ENCODE peak calls at places on chromosomes 6 and 20, in six cellular contexts. One of them, this sample, is unnamed.

GRCh38 chr6:37741757-37742400 is 44.2 kb upstream of the MDGA1 start:
- DNase-seq in cardiac fibroblast: peak
- DNase-seq in choroid plexus epithelial cell: no peak
- DNase-seq in lung: no peak
- DNase-seq in progenitor cell of endocrine pancreas: peak
- DNase-seq in BE2C: peak
- DNase-seq in this sample: no peak

GRCh38 chr6:136069119-136069518 is 181.0 kb downstream of the MTFR2 start:
- DNase-seq in cardiac fibroblast: peak
- DNase-seq in choroid plexus epithelial cell: peak
- DNase-seq in lung: no peak
- DNase-seq in progenitor cell of endocrine pancreas: no peak
- DNase-seq in BE2C: no peak
- DNase-seq in this sample: no peak

GRCh38 chr20:36538026-36538764 is 3.1 kb upstream of the MYL9 start:
- DNase-seq in cardiac fibroblast: peak
- DNase-seq in choroid plexus epithelial cell: peak
- DNase-seq in lung: no peak
- DNase-seq in progenitor cell of endocrine pancreas: no peak
- DNase-seq in BE2C: no peak
- DNase-seq in this sample: no peak

GRCh38 chr6:22113046-22113766 is 183.6 kb downstream of the PRL start:
- DNase-seq in cardiac fibroblast: peak
- DNase-seq in choroid plexus epithelial cell: peak
- DNase-seq in lung: peak
- DNase-seq in progenitor cell of endocrine pancreas: no peak
- DNase-seq in BE2C: no peak
- DNase-seq in this sample: no peak

GRCh38 chr20:58649288-58650180 is 1.5 kb upstream of the STX16 start:
- DNase-seq in cardiac fibroblast: no peak
- DNase-seq in choroid plexus epithelial cell: no peak
- DNase-seq in lung: no peak
- DNase-seq in progenitor cell of endocrine pancreas: no peak
- DNase-seq in BE2C: no peak
- DNase-seq in this sample: peak

GRCh38 chr6:118100763-118101162 is 193.7 kb downstream of the SLC35F1 start:
- DNase-seq in cardiac fibroblast: no peak
- DNase-seq in choroid plexus epithelial cell: no peak
- DNase-seq in lung: no peak
- DNase-seq in progenitor cell of endocrine pancreas: no peak
- DNase-seq in BE2C: no peak
- DNase-seq in this sample: no peak

GRCh38 chr20:12012241-12013222 is 94.8 kb downstream of the BTBD3 start:
- DNase-seq in cardiac fibroblast: peak
- DNase-seq in choroid plexus epithelial cell: peak
- DNase-seq in lung: peak
- DNase-seq in progenitor cell of endocrine pancreas: no peak
- DNase-seq in BE2C: peak
- DNase-seq in this sample: peak

GRCh38 chr6:108805611-108806181 is 42.5 kb upstream of the ARMC2 start:
- DNase-seq in cardiac fibroblast: no peak
- DNase-seq in choroid plexus epithelial cell: no peak
- DNase-seq in lung: no peak
- DNase-seq in progenitor cell of endocrine pancreas: no peak
- DNase-seq in BE2C: peak
- DNase-seq in this sample: no peak

GRCh38 chr6:36245572-36246031 is 24.3 kb upstream of the PNPLA1 start:
- DNase-seq in cardiac fibroblast: no peak
- DNase-seq in choroid plexus epithelial cell: no peak
- DNase-seq in lung: no peak
- DNase-seq in progenitor cell of endocrine pancreas: no peak
- DNase-seq in BE2C: peak
- DNase-seq in this sample: peak

GRCh38 chr6:132252113-132252512 is 149.2 kb downstream of the MOXD1 start:
- DNase-seq in cardiac fibroblast: no peak
- DNase-seq in choroid plexus epithelial cell: no peak
- DNase-seq in lung: no peak
- DNase-seq in progenitor cell of endocrine pancreas: no peak
- DNase-seq in BE2C: no peak
- DNase-seq in this sample: no peak

GRCh38 chr6:111709615-111710398 is 104.1 kb upstream of the TRAF3IP2 start:
- DNase-seq in cardiac fibroblast: peak
- DNase-seq in choroid plexus epithelial cell: peak
- DNase-seq in lung: peak
- DNase-seq in progenitor cell of endocrine pancreas: peak
- DNase-seq in BE2C: peak
- DNase-seq in this sample: no peak
- TF ChIP-seq CTCF in cardiac fibroblast: peak
- TF ChIP-seq CTCF in choroid plexus epithelial cell: peak
- TF ChIP-seq CTCF in lung: peak
- TF ChIP-seq CTCF in progenitor cell of endocrine pancreas: peak
- TF ChIP-seq CTCF in BE2C: peak
- TF ChIP-seq CTCF in this sample: peak

DNA sequence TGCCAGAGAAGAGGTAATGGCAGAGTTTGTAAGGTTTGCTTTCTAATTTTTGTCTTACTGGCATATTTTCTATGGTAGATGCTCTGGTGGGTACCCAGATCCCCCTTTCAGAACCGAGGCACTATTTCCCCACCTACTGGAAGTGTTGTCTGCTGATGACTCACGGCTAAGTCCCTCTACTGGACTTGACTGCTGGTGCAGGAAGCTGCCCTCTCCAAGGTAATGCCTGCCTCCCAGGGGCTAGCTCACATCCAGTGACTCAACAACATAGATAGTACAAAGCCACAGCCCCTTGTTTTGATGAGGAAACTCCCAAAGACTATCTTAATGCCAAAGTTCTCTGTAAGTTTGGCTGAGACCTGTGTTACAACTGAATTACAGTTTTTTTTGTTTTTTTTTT is 285.4 kb upstream of the FLRT3 start:
- DNase-seq in cardiac fibroblast: peak
- DNase-seq in choroid plexus epithelial cell: peak
- DNase-seq in lung: no peak
- DNase-seq in progenitor cell of endocrine pancreas: no peak
- DNase-seq in BE2C: peak
- DNase-seq in this sample: no peak
- TF ChIP-seq CTCF in cardiac fibroblast: no peak
- TF ChIP-seq CTCF in choroid plexus epithelial cell: peak
- TF ChIP-seq CTCF in lung: no peak
- TF ChIP-seq CTCF in progenitor cell of endocrine pancreas: no peak
- TF ChIP-seq CTCF in BE2C: peak
- TF ChIP-seq CTCF in this sample: no peak

GRCh38 chr6:15285682-15286294 is 39.9 kb downstream of the JARID2 start:
- DNase-seq in cardiac fibroblast: peak
- DNase-seq in choroid plexus epithelial cell: peak
- DNase-seq in lung: no peak
- DNase-seq in progenitor cell of endocrine pancreas: no peak
- DNase-seq in BE2C: no peak
- DNase-seq in this sample: no peak

GRCh38 chr6:15290067-15290641 is 44.3 kb downstream of the JARID2 start:
- DNase-seq in cardiac fibroblast: no peak
- DNase-seq in choroid plexus epithelial cell: no peak
- DNase-seq in lung: no peak
- DNase-seq in progenitor cell of endocrine pancreas: no peak
- DNase-seq in BE2C: no peak
- DNase-seq in this sample: no peak

GRCh38 chr6:15290962-15291704 is 45.3 kb downstream of the JARID2 start:
- DNase-seq in cardiac fibroblast: no peak
- DNase-seq in choroid plexus epithelial cell: no peak
- DNase-seq in lung: no peak
- DNase-seq in progenitor cell of endocrine pancreas: no peak
- DNase-seq in BE2C: no peak
- DNase-seq in this sample: no peak

GRCh38 chr6:15287670-15288069 is 41.8 kb downstream of the JARID2 start:
- DNase-seq in cardiac fibroblast: no peak
- DNase-seq in choroid plexus epithelial cell: no peak
- DNase-seq in lung: no peak
- DNase-seq in progenitor cell of endocrine pancreas: no peak
- DNase-seq in BE2C: no peak
- DNase-seq in this sample: peak

DNA sequence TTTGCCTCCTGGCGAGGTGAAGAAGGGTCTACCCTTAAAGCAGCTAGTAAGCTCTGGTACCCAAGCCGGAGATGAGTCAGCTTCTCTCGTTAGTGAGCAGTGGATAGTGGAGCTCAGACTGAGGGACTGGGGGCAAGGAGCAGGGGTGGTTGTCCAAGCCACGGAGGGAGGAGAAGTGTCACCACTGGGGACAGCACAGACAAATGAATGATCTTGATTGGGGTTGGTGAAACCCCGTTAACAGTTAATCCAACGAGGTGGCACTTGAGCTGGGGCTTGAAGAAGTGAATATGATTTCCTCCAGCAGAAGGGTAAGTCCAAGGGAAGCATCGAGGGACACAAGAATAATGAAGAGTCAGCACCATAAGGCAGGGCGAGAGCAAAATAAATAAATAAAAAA is 43.0 kb downstream of the JARID2 start:
- DNase-seq in cardiac fibroblast: no peak
- DNase-seq in choroid plexus epithelial cell: no peak
- DNase-seq in lung: no peak
- DNase-seq in progenitor cell of endocrine pancreas: no peak
- DNase-seq in BE2C: no peak
- DNase-seq in this sample: no peak
- TF ChIP-seq CTCF in cardiac fibroblast: no peak
- TF ChIP-seq CTCF in choroid plexus epithelial cell: no peak
- TF ChIP-seq CTCF in lung: no peak
- TF ChIP-seq CTCF in progenitor cell of endocrine pancreas: no peak
- TF ChIP-seq CTCF in BE2C: no peak
- TF ChIP-seq CTCF in this sample: no peak

GRCh38 chr6:166437661-166438060 is 54.9 kb upstream of the MPC1 start:
- DNase-seq in cardiac fibroblast: no peak
- DNase-seq in choroid plexus epithelial cell: no peak
- DNase-seq in lung: no peak
- DNase-seq in progenitor cell of endocrine pancreas: no peak
- DNase-seq in BE2C: no peak
- DNase-seq in this sample: no peak
- TF ChIP-seq CTCF in cardiac fibroblast: no peak
- TF ChIP-seq CTCF in choroid plexus epithelial cell: no peak
- TF ChIP-seq CTCF in lung: no peak
- TF ChIP-seq CTCF in progenitor cell of endocrine pancreas: no peak
- TF ChIP-seq CTCF in BE2C: peak
- TF ChIP-seq CTCF in this sample: no peak

GRCh38 chr20:20630551-20630950 is 81.9 kb downstream of the RALGAPA2 start:
- DNase-seq in cardiac fibroblast: no peak
- DNase-seq in choroid plexus epithelial cell: no peak
- DNase-seq in lung: no peak
- DNase-seq in progenitor cell of endocrine pancreas: no peak
- DNase-seq in BE2C: no peak
- DNase-seq in this sample: no peak
- TF ChIP-seq CTCF in cardiac fibroblast: no peak
- TF ChIP-seq CTCF in choroid plexus epithelial cell: no peak
- TF ChIP-seq CTCF in lung: no peak
- TF ChIP-seq CTCF in progenitor cell of endocrine pancreas: no peak
- TF ChIP-seq CTCF in BE2C: no peak
- TF ChIP-seq CTCF in this sample: no peak

DNA sequence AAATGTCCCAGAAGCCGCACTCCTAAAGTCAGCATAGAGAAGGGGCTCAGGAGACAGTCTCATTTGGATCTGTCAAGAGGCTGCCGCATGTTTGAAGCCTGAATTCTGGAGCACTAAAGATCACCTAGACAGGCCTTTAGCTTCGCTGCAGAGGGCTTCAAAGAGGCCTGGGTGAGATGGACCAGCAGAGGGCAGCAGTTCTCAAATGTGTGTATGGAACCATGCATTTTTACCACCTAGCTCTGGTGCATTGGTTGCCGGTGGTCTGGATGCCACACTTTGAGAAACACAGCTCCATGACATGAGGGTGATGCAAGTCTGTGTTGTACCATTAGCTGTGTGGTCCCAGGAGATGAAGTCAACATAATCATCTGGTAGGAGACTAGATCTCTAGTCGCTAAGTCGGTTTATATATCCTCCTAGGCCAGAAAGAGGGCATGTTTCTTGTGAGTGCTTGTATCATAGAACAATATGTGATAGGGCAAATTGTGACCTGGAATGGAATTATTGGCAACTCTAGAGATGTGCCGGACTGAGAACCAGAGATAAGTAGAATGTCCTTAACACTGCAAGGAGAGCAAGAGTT is 64.8 kb downstream of the KIAA0319 start:
- DNase-seq in cardiac fibroblast: peak
- DNase-seq in choroid plexus epithelial cell: peak
- DNase-seq in lung: peak
- DNase-seq in progenitor cell of endocrine pancreas: peak
- DNase-seq in BE2C: peak
- DNase-seq in this sample: peak
- TF ChIP-seq CTCF in cardiac fibroblast: peak
- TF ChIP-seq CTCF in choroid plexus epithelial cell: peak
- TF ChIP-seq CTCF in lung: peak
- TF ChIP-seq CTCF in progenitor cell of endocrine pancreas: peak
- TF ChIP-seq CTCF in BE2C: peak
- TF ChIP-seq CTCF in this sample: peak

DNA sequence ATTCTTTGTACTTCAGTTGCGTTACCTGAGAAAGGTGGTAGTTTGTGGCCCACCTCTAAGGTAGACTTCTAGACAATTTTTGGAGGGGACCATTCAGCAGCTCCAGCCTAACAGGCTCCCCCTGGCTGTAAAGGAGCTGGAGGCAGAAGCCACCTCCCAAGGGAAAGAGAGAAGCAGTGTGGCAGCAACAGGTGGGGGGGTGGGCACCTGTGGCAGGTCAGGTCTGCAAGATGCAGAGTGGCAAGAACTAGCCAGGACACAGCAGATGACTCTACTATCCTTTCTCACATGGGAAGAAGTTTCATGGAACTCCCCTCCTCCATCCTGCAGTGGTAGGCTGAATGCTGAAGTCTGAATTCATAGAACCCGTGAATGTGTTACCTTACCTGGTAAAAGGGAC is 148.3 kb upstream of the DTNBP1 start:
- DNase-seq in cardiac fibroblast: no peak
- DNase-seq in choroid plexus epithelial cell: no peak
- DNase-seq in lung: no peak
- DNase-seq in progenitor cell of endocrine pancreas: no peak
- DNase-seq in BE2C: no peak
- DNase-seq in this sample: no peak
- TF ChIP-seq CTCF in cardiac fibroblast: no peak
- TF ChIP-seq CTCF in choroid plexus epithelial cell: no peak
- TF ChIP-seq CTCF in lung: no peak
- TF ChIP-seq CTCF in progenitor cell of endocrine pancreas: no peak
- TF ChIP-seq CTCF in BE2C: no peak
- TF ChIP-seq CTCF in this sample: no peak

DNA sequence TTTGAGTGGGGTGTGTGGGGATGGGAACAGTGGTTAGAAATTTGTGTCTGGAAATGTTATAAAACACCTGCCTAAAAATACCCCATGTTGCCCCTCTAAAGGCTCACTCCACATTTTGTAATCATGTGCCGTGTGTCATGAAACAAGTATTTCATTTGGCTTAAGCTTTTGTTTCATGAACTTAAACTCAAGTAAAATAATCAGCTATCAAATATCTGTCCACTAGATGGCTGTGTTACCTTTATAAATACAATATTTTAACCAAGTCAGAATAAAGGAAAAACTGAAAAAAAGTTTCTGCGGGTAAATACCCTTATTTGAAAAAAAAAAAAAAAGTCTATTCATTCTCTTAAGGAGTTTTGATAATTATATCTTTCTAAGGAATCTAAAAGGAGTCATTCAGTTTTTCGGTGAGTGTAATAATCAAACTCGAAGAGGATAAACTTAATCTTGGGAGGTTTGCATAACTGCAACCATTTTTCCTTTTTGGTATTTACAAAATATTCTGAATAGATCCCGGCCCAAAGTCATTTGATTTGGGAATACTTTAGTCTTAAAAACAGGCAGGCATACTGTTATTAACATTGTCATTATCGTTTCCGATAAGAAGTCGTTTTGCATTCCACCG is 29.9 kb upstream of the MTRF1L start:
- DNase-seq in cardiac fibroblast: peak
- DNase-seq in choroid plexus epithelial cell: peak
- DNase-seq in lung: no peak
- DNase-seq in progenitor cell of endocrine pancreas: no peak
- DNase-seq in BE2C: no peak
- DNase-seq in this sample: no peak
- TF ChIP-seq CTCF in cardiac fibroblast: peak
- TF ChIP-seq CTCF in choroid plexus epithelial cell: peak
- TF ChIP-seq CTCF in lung: no peak
- TF ChIP-seq CTCF in progenitor cell of endocrine pancreas: peak
- TF ChIP-seq CTCF in BE2C: peak
- TF ChIP-seq CTCF in this sample: peak

This sample was measured in Peyer's patch.